ENCODE peak calls at places on chromosomes 5 and 9, in five cellular contexts. Q is ELF-1, I is HuH-7.5, U is smooth muscle cell of the brain vasculature, Y is NCI-H2171. B is an unnamed sample.

GRCh38 chr9:36995927-36996471 is 38.1 kb downstream of the PAX5 start:
- DNase-seq in Q (peak), I (peak), U (no peak), Y (no peak), B (peak)

GRCh38 chr5:43038523-43038989 is 1.6 kb downstream of the ANXA2R start:
- DNase-seq in Q (peak), I (no peak), U (no peak), Y (no peak), B (no peak)

GRCh38 chr9:129319076-129319937 is 141.2 kb upstream of the IER5L start:
- DNase-seq in Q (no peak), I (no peak), U (no peak), Y (no peak), B (no peak)

GRCh38 chr5:62432618-62433064 is 20.1 kb downstream of the IPO11 start:
- DNase-seq in Q (no peak), I (no peak), U (no peak), Y (no peak), B (no peak)

GRCh38 chr5:129656952-129657351 is 90.9 kb upstream of the MINAR2 start:
- DNase-seq in Q (no peak), I (no peak), U (no peak), Y (no peak), B (no peak)

GRCh38 chr5:148397968-148398595 is 14.3 kb downstream of the FBXO38 start:
- DNase-seq in Q (peak), I (no peak), U (no peak), Y (no peak), B (peak)

GRCh38 chr5:53438486-53439472 is 41.6 kb upstream of the FST start:
- DNase-seq in Q (no peak), I (no peak), U (no peak), Y (no peak), B (no peak)

GRCh38 chr9:133962341-133962740 is 29.8 kb downstream of the VAV2 start:
- DNase-seq in Q (no peak), I (no peak), U (no peak), Y (no peak), B (no peak)

GRCh38 chr5:108521841-108522506 is 140.1 kb upstream of the FBXL17 start:
- DNase-seq in Q (peak), I (no peak), U (peak), Y (peak), B (peak)

GRCh38 chr5:10563940-10564837 is at the start of gene ANKRD33B:
- DNase-seq in Q (peak), I (peak), U (no peak), Y (peak), B (peak)